ENCODE peak calls at places on chromosomes 5 and 9, in four cellular contexts. Q is fibroblast of lung, T is HCT116, K is neural progenitor cell. X is an unnamed sample. For H3K4me1, the result is how much of the 10 kb centered on the place peaks cover.

GRCh38 chr9:113391917-113392316 is 9.2 kb downstream of the ALAD start:
- DNase-seq in Q (no peak), T (no peak), K (no peak), X (no peak)

GRCh38 chr9:119533509-119533908 is 164.3 kb upstream of the BRINP1 start:
- DNase-seq in Q (no peak), T (no peak), K (peak), X (peak)

GRCh38 chr5:181037365-181037861 is 2.7 kb upstream of the BTNL9 start:
- DNase-seq in Q (no peak), T (peak), K (peak), X (peak)

GRCh38 chr5:149406979-149407306 is 27.9 kb upstream of the IL17B start:
- DNase-seq in Q (no peak), T (no peak), K (no peak), X (no peak)

GRCh38 chr9:31612336-31613030 is 772.0 kb upstream of the ACO1 start:
- DNase-seq in Q (no peak), T (no peak), K (no peak), X (peak)

GRCh38 chr5:131595088-131596033 is 39.7 kb downstream of the RAPGEF6 start:
- DNase-seq in Q (no peak), T (no peak), K (no peak), X (no peak)

GRCh38 chr5:83029912-83030311 is 47.3 kb downstream of the TMEM167A start:
- DNase-seq in Q (peak), T (no peak), K (no peak), X (no peak)

GRCh38 chr5:148425808-148426207 is 42.0 kb downstream of the FBXO38 start:
- DNase-seq in Q (no peak), T (no peak), K (no peak), X (no peak)

GRCh38 chr5:147685991-147686390 is 96.5 kb downstream of the JAKMIP2 start:
- DNase-seq in Q (peak), T (no peak), K (no peak), X (peak)

GRCh38 chr5:36414869-36415282 is 113.2 kb upstream of the RANBP3L start:
- DNase-seq in Q (peak), T (peak), K (peak), X (peak)

GRCh38 chr5:154479160-154479943 is 1.3 kb upstream of the HAND1 start:
- DNase-seq in Q (no peak), T (no peak), K (peak), X (no peak)

GRCh38 chr5:154479944-154480750 is 2.1 kb upstream of the HAND1 start:
- DNase-seq in Q (no peak), T (no peak), K (peak), X (no peak)

GRCh38 chr5:154478224-154478565 is at the start of gene HAND1:
- DNase-seq in Q (no peak), T (peak), K (peak), X (peak)

GRCh38 chr5:154477382-154478223 is 424 bp downstream of the HAND1 start:
- DNase-seq in Q (no peak), T (no peak), K (peak), X (no peak)

GRCh38 chr5:154478752-154479159 is 729 bp upstream of the HAND1 start:
- DNase-seq in Q (no peak), T (no peak), K (peak), X (no peak)
- H3K4me1 ChIP-seq in Q (under half), T (under half), K (under half), X (under half)

DNA sequence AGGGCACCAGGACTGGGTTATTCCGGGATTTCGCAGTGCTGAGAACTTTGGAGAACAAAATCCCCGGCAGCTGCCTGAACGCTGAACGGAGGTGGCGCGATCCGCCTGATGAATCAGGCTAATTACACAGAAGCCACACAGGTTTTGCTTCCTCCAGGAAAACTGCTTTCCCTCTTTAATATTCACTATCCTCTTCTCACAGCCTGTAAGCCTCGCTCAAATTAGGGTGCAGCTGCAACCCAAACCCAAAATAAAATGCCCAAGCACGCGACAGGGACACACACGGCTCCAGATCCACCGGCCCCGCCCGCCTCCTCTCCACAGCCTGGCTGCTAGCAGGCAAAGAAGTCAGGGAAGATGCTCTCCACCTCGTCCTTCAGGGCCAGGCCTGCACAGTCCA is 6.0 kb downstream of the SOHLH1 start:
- DNase-seq in Q (no peak), T (no peak), K (no peak), X (no peak)
- TF ChIP-seq EZH2 in Q (no peak), T (no peak), K (no peak), X (no peak)

DNA sequence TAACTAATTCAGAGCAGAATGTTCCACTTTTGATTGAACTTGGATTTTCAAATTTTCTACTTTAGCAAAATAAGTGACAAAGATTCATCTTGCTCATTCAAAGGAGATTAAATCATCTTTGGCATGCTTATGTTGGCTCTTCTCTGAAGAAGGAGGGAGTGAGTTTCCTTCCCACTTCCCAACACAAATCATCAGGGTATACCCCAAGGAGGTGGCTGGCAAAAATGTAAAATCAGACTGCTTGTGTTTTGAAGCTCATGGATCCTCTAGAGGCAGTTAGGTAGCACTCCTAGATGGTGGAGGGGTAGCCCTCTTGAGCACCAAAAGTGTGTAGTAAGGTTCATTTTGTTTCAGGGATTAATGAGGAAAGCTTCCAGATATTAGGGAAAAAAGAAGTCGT is 343.1 kb downstream of the OSTF1 start:
- DNase-seq in Q (no peak), T (no peak), K (no peak), X (no peak)
- H3K4me1 ChIP-seq in Q (under half), T (under half), K (under half), X (under half)

GRCh38 chr9:121023064-121023463 is 27.0 kb downstream of the C5 start:
- DNase-seq in Q (no peak), T (peak), K (no peak), X (peak)

GRCh38 chr9:121021294-121021693 is 28.8 kb downstream of the C5 start:
- DNase-seq in Q (no peak), T (no peak), K (no peak), X (no peak)

GRCh38 chr9:121024237-121024636 is 25.8 kb downstream of the C5 start:
- DNase-seq in Q (no peak), T (no peak), K (no peak), X (no peak)

GRCh38 chr9:121013911-121014310 is 36.2 kb downstream of the C5 start:
- DNase-seq in Q (peak), T (no peak), K (no peak), X (no peak)

GRCh38 chr9:121019282-121019681 is 30.8 kb downstream of the C5 start:
- DNase-seq in Q (no peak), T (no peak), K (no peak), X (peak)
- TF ChIP-seq EZH2 in Q (no peak), T (no peak), K (no peak), X (no peak)

GRCh38 chr5:31854181-31854624 is 215.3 kb downstream of the PDZD2 start:
- DNase-seq in Q (peak), T (no peak), K (peak), X (peak)
- H3K4me1 ChIP-seq in Q (under half), T (under half), K (under half), X (under half)